ENCODE peak calls at places on chromosomes 6 and 20, in six cellular contexts. S, Z, J, V, G and P are unnamed samples.

GRCh38 chr6:41416165-41416837 is 80.9 kb downstream of the NCR2 start:
- DNase-seq in V (no peak), J (no peak), S (no peak), G (no peak), Z (no peak), P (no peak)

GRCh38 chr6:71489736-71490135 is 201.1 kb downstream of the OGFRL1 start:
- DNase-seq in V (no peak), G (peak), J (no peak), S (no peak), Z (no peak), P (peak)

GRCh38 chr6:56649053-56649769 is 6.5 kb upstream of the DST start:
- DNase-seq in S (no peak), J (peak), Z (no peak), V (no peak), G (peak), P (no peak)

GRCh38 chr6:148501178-148501590 is 158.5 kb downstream of the SASH1 start:
- DNase-seq in J (no peak), V (no peak), Z (peak), S (no peak), G (peak), P (peak)

GRCh38 chr20:61572312-61572711 is 320.3 kb downstream of the CDH4 start:
- DNase-seq in S (no peak), J (no peak), V (no peak), G (no peak), Z (no peak), P (no peak)

GRCh38 chr20:17500271-17500670 is 30.9 kb downstream of the BFSP1 start:
- DNase-seq in Z (no peak), G (no peak), S (no peak), V (no peak), J (no peak), P (no peak)

GRCh38 chr6:95448208-95448607 is 129.1 kb upstream of the MANEA start:
- DNase-seq in G (no peak), V (no peak), J (no peak), Z (no peak), S (no peak), P (no peak)

GRCh38 chr6:129686941-129687627 is 22.9 kb downstream of the ARHGAP18 start:
- DNase-seq in G (no peak), S (no peak), J (no peak), Z (no peak), V (no peak), P (no peak)

GRCh38 chr6:71012871-71013456 is 56.1 kb upstream of the B3GAT2 start:
- DNase-seq in Z (no peak), G (peak), J (peak), S (no peak), V (no peak), P (peak)

GRCh38 chr6:32885698-32886286 is 31.8 kb downstream of the PSMB9 start:
- DNase-seq in G (peak), V (no peak), S (no peak), J (peak), Z (no peak), P (peak)

GRCh38 chr20:57459278-57459677 is 65.7 kb downstream of the CTCFL start:
- DNase-seq in Z (no peak), V (no peak), G (no peak), J (no peak), S (no peak), P (no peak)

GRCh38 chr6:117906905-117907599 is at the start of gene SLC35F1:
- DNase-seq in V (peak), J (peak), S (peak), Z (no peak), G (peak), P (no peak)

GRCh38 chr20:57783956-57784837 is 74.4 kb upstream of the PMEPA1 start:
- DNase-seq in V (no peak), G (no peak), Z (no peak), J (no peak), S (no peak), P (no peak)

GRCh38 chr6:40387871-40388264 is 199.3 kb downstream of the LRFN2 start:
- DNase-seq in S (no peak), Z (no peak), V (no peak), J (no peak), G (no peak), P (no peak)

GRCh38 chr6:149305372-149305771 is 12.1 kb upstream of the TAB2 start:
- DNase-seq in Z (no peak), J (peak), S (no peak), G (no peak), V (no peak), P (no peak)

GRCh38 chr20:54668271-54669053 is 193.1 kb downstream of the DOK5 start:
- DNase-seq in Z (no peak), G (peak), J (peak), V (peak), S (peak), P (no peak)

GRCh38 chr20:37543828-37544227 is 16.2 kb upstream of the BLCAP start:
- DNase-seq in J (no peak), S (no peak), V (no peak), Z (no peak), G (peak), P (no peak)

GRCh38 chr6:16355699-16356481 is 117.5 kb downstream of the GMPR start:
- DNase-seq in G (peak), Z (no peak), J (no peak), S (no peak), V (no peak), P (no peak)

GRCh38 chr6:42257063-42257462 is 39.4 kb upstream of the MRPS10 start:
- DNase-seq in Z (no peak), J (no peak), S (no peak), G (no peak), V (no peak), P (no peak)

DNA sequence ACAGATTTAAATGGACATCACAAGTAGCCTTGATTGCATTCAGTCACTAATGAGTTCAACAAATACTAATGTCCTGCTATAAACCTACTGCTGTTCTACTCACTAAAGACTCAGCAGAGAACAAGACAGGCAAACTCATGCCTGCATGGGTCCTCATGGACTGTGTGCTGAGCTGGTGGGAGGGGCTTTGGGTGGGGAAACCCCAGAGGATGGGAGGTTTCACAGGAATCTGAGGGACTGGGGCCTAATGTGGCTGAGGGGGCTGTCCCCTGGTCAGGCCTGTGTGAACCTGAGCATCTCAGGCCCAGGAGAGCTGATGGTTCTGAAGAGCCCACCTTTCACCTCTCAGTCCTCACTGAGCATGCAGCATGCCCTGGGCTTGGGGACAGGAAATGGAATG is 1.4 kb downstream of the CST8 start:
- DNase-seq in S (no peak), G (no peak), V (no peak), J (no peak), Z (no peak), P (no peak)
- TF ChIP-seq CTCF in S (no peak), G (no peak), V (no peak), J (no peak), Z (no peak), P (no peak)

DNA sequence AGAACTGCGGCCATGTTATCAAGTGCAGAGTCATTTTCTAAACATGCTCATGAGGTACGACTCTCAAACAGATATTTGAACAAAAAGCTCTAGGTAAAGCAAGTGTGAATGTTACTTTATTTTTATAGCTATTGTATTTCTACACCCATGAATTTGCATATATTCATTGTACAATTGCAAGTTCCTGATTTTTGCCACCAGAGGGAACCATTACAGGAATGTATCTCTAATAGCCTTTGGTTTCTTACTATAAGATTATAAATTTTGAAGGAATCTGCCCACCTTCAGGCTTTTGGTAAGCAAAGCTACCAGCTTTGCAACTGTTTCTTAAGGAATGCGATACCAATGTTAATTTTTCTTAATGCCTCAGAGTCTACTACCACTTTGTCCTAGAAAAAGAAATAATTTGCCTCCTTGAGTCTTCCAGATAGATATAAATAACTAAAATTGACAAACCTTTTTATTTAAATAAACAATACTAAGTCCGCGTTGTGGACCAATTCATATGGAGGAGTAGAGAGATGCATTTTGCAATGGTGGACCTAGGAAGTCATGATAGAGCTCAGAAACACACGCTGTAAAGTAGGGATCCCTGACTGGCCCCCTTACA is 125.4 kb upstream of the SAMD5 start:
- DNase-seq in G (peak), V (no peak), S (no peak), Z (no peak), J (peak), P (no peak)
- TF ChIP-seq CTCF in G (peak), V (peak), S (peak), Z (peak), J (peak), P (peak)

GRCh38 chr20:1469925-1470571 is 3.4 kb upstream of the NSFL1C start:
- DNase-seq in J (peak), Z (peak), S (peak), V (peak), G (peak), P (peak)
- TF ChIP-seq CTCF in J (peak), Z (peak), S (peak), V (peak), G (peak), P (peak)

GRCh38 chr20:49715466-49715865 is 1.8 kb upstream of the B4GALT5 start:
- DNase-seq in Z (no peak), G (no peak), V (no peak), S (no peak), J (no peak), P (no peak)

GRCh38 chr20:49711331-49711987 is 2.2 kb downstream of the B4GALT5 start:
- DNase-seq in S (no peak), Z (no peak), J (no peak), V (no peak), G (no peak), P (no peak)

GRCh38 chr20:49712118-49712517 is 1.6 kb downstream of the B4GALT5 start:
- DNase-seq in J (no peak), V (no peak), G (no peak), S (no peak), Z (no peak), P (no peak)

GRCh38 chr20:49713779-49714712 is at the start of gene B4GALT5:
- DNase-seq in G (peak), V (peak), Z (peak), J (peak), S (no peak), P (peak)

DNA sequence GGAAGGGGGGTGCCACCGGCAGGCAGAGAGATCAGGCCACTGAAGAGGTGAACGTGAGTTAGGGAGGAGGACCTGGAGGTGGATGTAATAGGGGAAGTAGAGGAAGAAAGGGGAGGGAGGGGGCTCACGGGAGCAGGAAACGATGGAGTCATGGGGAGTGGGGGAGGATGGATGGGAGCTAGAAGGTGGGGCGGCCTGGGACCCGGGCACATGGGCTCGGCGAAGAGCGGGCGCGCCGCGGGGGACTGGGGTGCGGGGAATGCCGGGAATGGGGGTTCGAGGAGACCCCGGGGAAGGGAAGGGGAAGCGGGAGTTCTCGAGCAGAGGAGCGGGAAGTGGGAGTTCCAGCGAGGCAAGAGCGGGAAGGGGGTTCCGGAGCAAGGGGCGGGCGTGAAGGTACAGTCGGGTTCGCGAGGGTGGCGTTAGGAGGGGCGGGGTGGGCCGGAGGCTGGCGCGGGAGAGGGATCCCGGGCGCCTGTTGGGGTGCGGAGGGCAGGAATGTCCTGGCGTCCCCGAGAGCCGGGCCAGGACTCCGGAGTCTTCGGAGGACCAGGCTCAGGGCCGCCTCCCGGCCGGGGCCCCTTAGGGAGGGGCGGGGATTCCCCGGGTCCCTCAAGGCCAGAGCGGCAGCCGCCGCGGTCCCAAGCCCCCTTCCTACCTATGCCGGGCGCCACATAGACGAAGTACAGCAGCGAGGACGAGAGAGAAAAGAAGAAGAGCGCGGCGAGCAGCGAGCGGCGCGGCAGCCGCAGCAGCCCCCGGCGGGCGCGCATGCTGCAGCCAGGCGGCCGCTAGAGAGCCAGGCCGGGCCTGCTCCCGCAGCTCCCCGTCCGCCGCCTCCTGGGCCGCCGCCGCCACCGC is 530 bp downstream of the B4GALT5 start:
- DNase-seq in J (peak), G (no peak), V (peak), Z (peak), S (peak), P (no peak)
- TF ChIP-seq CTCF in J (no peak), G (no peak), V (no peak), Z (no peak), S (no peak), P (no peak)

DNA sequence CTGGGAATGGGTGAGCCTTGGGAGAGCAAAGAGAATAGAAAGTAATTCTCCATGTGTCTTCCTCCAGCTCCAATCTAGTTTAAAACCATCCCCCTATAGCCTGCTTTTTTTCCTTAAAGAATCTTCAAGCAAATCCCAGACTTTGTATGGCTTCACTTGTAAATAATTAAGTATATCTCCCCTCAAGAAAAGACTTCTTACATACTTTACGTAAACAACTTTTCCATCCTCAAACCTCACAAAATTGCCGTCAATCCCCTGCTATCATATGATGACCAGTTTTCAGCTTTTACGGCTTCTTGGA is 88.5 kb upstream of the PHACTR3 start:
- DNase-seq in V (no peak), J (no peak), Z (no peak), S (no peak), G (no peak), P (no peak)
- TF ChIP-seq CTCF in V (no peak), J (no peak), Z (no peak), S (no peak), G (no peak), P (no peak)

DNA sequence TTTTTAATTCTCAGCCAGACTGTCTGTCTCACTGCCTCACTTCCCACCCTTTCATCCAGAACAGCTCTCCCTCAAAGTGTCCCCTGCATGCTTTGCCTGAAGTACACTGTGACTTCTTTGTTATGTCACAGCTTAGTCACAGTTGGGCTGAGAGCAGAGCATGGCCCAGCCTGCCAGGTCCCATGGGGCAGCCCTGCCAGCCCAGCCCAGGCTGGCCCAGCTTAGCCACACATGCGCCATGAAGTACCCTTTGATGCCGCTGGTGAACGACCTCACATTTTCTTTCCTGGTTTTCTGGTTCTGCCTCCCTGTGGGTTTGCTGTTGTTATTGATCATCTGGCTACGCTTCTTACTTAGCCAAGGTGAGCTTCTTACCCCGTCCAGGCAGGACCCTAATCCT is at the start of gene ADIG:
- DNase-seq in G (no peak), V (no peak), J (peak), S (no peak), Z (no peak), P (no peak)
- TF ChIP-seq CTCF in G (no peak), V (no peak), J (no peak), S (no peak), Z (no peak), P (no peak)

GRCh38 chr6:137571854-137572253 is 77.7 kb upstream of the OLIG3 start:
- DNase-seq in G (peak), V (no peak), Z (no peak), S (no peak), J (peak), P (no peak)
- TF ChIP-seq CTCF in G (peak), V (peak), Z (no peak), S (peak), J (peak), P (peak)

DNA sequence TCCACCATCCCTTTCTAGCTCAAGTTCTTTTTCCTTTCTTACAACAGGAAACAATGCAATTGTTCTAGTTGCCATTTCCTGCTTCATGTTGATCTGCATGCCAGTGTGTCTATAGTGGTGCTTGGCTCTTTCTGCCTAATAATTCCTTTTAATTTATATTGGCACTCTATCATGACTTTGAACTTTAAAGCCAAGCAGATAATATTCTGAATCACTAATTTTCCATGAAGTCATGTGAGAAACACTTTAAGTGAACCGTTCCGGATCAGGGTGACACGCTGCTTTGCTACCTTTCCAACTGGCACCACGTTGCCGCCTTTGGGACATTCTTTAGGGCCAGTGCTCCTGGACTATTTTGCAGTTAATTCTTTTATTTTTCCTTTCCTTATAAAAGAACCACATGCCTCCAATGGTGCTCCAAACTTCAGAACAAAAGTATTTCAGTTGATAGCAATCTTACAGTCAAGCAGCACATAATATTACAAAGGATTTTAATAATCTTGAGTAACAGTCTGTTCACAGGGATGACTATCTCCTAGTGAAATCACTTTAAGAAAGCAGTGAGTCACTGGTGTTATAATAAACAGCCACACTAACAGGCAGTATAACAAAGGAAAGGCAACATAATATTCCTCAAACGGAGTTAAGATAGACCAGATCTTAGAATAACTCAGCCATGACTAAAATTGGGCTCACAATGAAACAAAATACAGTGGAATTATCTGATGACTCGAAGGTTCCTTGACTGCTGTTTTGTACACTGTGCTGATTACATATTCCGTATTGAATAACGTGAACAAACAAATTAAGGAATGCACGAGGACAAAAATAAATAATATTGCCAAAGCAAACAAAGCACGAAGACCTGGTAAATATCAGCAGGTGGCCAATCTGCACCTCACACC is 19.0 kb upstream of the BLOC1S5 start:
- DNase-seq in Z (no peak), V (no peak), S (no peak), G (peak), J (no peak), P (peak)
- TF ChIP-seq CTCF in Z (no peak), V (no peak), S (no peak), G (no peak), J (no peak), P (no peak)